ENCODE peak calls at places on chromosome 19, in eight cellular contexts. H is HS-27A; Q is PC-3; F is epithelial cell of prostate; Y is mucosa of descending colon; X is dermis microvascular lymphatic vessel endothelial cell; D is stimulated activated CD4-positive, alpha-beta T cell treated with anti-CD3 and anti-CD28 coated beads, Interleukin-1b, Interleukin-23, amount 100 ng/mL, for 48 hours; B is A549. C is an unnamed sample.

GRCh38 chr19:47263169-47263560 is 6.8 kb downstream of the CCDC9 start:
- DNase-seq in Q (no peak), F (no peak), B (no peak), D (no peak), X (no peak), H (no peak), Y (no peak), C (no peak)

GRCh38 chr19:48859711-48860572 is 8.5 kb downstream of the PLEKHA4 start:
- DNase-seq in Y (no peak), F (no peak), D (peak; percentile 39), X (no peak), H (no peak), Q (peak; percentile 84), B (peak; percentile 65), C (no peak)

GRCh38 chr19:45739498-45740439 is 6.5 kb downstream of the MEIOSIN start:
- DNase-seq in D (no peak), B (peak; percentile 55), H (no peak), Y (no peak), Q (no peak), F (no peak), X (no peak), C (no peak)

GRCh38 chr19:45161715-45162463 is 1.1 kb upstream of the NKPD1 start:
- DNase-seq in Y (no peak), X (peak; percentile 66), Q (peak; percentile 25), H (no peak), F (no peak), B (no peak), D (no peak), C (no peak)

GRCh38 chr19:29535432-29535831 is 9.6 kb downstream of the VSTM2B start:
- DNase-seq in B (no peak), Q (no peak), X (no peak), H (no peak), Y (no peak), F (no peak), D (no peak), C (no peak)

GRCh38 chr19:48659768-48660167 is 13.0 kb downstream of the NTN5 start:
- DNase-seq in H (no peak), Y (no peak), X (no peak), B (peak; percentile 61), F (no peak), Q (no peak), D (no peak), C (no peak)

GRCh38 chr19:11420429-11420893 is 1.3 kb upstream of the RGL3 start:
- DNase-seq in F (no peak), X (peak; percentile 19), Y (no peak), D (no peak), Q (no peak), H (no peak), B (no peak), C (no peak)

GRCh38 chr19:44677019-44677809 is 5.9 kb downstream of the CEACAM19 start:
- DNase-seq in B (peak; percentile 90), X (no peak), H (peak; percentile 77), Y (no peak), D (no peak), F (no peak), Q (peak; percentile 55), C (peak; percentile 30)

GRCh38 chr19:38072776-38073411 is 151.1 kb downstream of the DPF1 start:
- DNase-seq in H (no peak), D (no peak), B (no peak), X (peak; percentile 13), Y (no peak), Q (no peak), F (no peak), C (no peak)

GRCh38 chr19:44684892-44685847 is 13.8 kb upstream of the CEACAM16 start:
- DNase-seq in B (peak; percentile 99), Y (no peak), D (peak; percentile 14), H (peak; percentile 83), Q (peak; percentile 82), X (peak; percentile 93), F (no peak), C (peak; percentile 39)

GRCh38 chr19:2474232-2475017 is 1.5 kb upstream of the GADD45B start:
- DNase-seq in Q (peak; percentile 86), H (no peak), Y (peak; percentile 88), D (peak; percentile 91), X (peak; percentile 92), F (no peak), B (peak; percentile 82), C (peak; percentile 83)

GRCh38 chr19:58579473-58580142 is 6.5 kb upstream of the MZF1 start:
- DNase-seq in Y (no peak), F (no peak), Q (no peak), H (no peak), X (no peak), B (no peak), D (no peak), C (no peak)

GRCh38 chr19:17757125-17757524 is 5.8 kb downstream of the FCHO1 start:
- DNase-seq in Y (no peak), Q (peak; percentile 79), X (peak; percentile 65), D (no peak), H (no peak), F (no peak), B (peak; percentile 52), C (no peak)

GRCh38 chr19:34428549-34429285 is 536 bp downstream of the UBA2 start:
- DNase-seq in B (peak; percentile 52), D (peak; percentile 39), X (peak; percentile 49), F (no peak), Y (peak; percentile 52), Q (peak; percentile 9), H (peak; percentile 20), C (no peak)

GRCh38 chr19:16497042-16497441 is 848 bp downstream of the C19orf44 start:
- DNase-seq in Q (peak; percentile 17), D (no peak), B (no peak), X (no peak), F (no peak), H (no peak), Y (no peak), C (no peak)